ENCODE peak calls at places on chromosomes 7 and 10, in ten cellular contexts. P is SK-N-SH; T is neural crest cell; U is mammary epithelial cell; N is LNCaP clone FGC; Y is hepatocyte; R is CD4-positive, alpha-beta T cell; E is GM13977; D is adrenal gland; F is PC-3. V is an unnamed sample.

GRCh38 chr7:83824214-83824613 is 175.3 kb upstream of the SEMA3E start:
- DNase-seq in P (no peak), E (no peak), N (no peak), Y (no peak), F (peak), U (peak), R (no peak), T (no peak), D (no peak), V (no peak)

GRCh38 chr7:51013218-51013786 is 230.6 kb upstream of the GRB10 start:
- DNase-seq in N (no peak), E (no peak), R (no peak), T (no peak), Y (no peak), P (no peak), F (no peak), U (no peak), D (no peak), V (no peak)

GRCh38 chr10:102230861-102231356 is 4.8 kb downstream of the ELOVL3 start:
- DNase-seq in Y (peak), T (no peak), D (peak), E (peak), P (peak), R (peak), N (no peak), U (no peak), F (no peak), V (peak)

GRCh38 chr7:34759477-34760125 is 101.6 kb downstream of the NPSR1 start:
- DNase-seq in R (no peak), N (no peak), F (peak), Y (peak), E (no peak), T (peak), P (peak), U (peak), D (no peak), V (no peak)

GRCh38 chr7:2037805-2038635 is 194.7 kb downstream of the MAD1L1 start:
- DNase-seq in Y (no peak), E (no peak), U (no peak), N (no peak), R (no peak), D (peak), P (no peak), F (no peak), T (no peak), V (peak)

GRCh38 chr10:80356563-80356999 is at the start of the genes DYDC1 and DYDC2:
- DNase-seq in D (peak), R (peak), E (peak), N (no peak), Y (peak), P (peak), F (no peak), T (peak), U (peak), V (peak)

GRCh38 chr10:22022257-22023051 is 18.9 kb upstream of the DNAJC1 start:
- DNase-seq in E (no peak), T (no peak), U (no peak), P (peak), D (peak), R (peak), Y (peak), F (no peak), N (no peak), V (no peak)

GRCh38 chr10:3741688-3742461 is 43.1 kb downstream of the KLF6 start:
- DNase-seq in U (no peak), F (no peak), N (no peak), Y (no peak), P (no peak), E (no peak), R (no peak), T (no peak), D (no peak), V (no peak)

GRCh38 chr10:25758041-25758457 is 176.0 kb upstream of the MYO3A start:
- DNase-seq in N (peak), R (no peak), D (peak), Y (peak), T (peak), U (no peak), E (peak), F (peak), P (peak), V (no peak)

GRCh38 chr7:132838313-132838712 is 243.6 kb downstream of the CHCHD3 start:
- DNase-seq in U (no peak), T (no peak), D (no peak), E (no peak), P (no peak), Y (no peak), N (no peak), F (no peak), R (no peak), V (no peak)

GRCh38 chr10:114393482-114393881 is 10.8 kb downstream of the AFAP1L2 start:
- DNase-seq in U (peak), D (no peak), Y (no peak), T (no peak), R (no peak), P (no peak), F (peak), N (no peak), E (no peak), V (no peak)

GRCh38 chr10:3755440-3756359 is 29.3 kb downstream of the KLF6 start:
- DNase-seq in Y (peak), D (peak), P (no peak), T (no peak), R (no peak), F (peak), E (no peak), N (no peak), U (no peak), V (no peak)

GRCh38 chr10:78038105-78038504 is 4.4 kb downstream of the RPS24 start:
- DNase-seq in R (no peak), F (peak), U (peak), D (no peak), E (no peak), Y (no peak), P (no peak), N (no peak), T (no peak), V (no peak)

GRCh38 chr10:43128958-43129706 is 9.1 kb upstream of the CSGALNACT2 start:
- DNase-seq in Y (peak), E (peak), N (no peak), U (peak), R (no peak), F (peak), P (peak), D (peak), T (no peak), V (no peak)

GRCh38 chr10:23422003-23422411 is 16.9 kb upstream of the OTUD1 start:
- DNase-seq in F (peak), P (no peak), R (no peak), Y (peak), U (peak), N (no peak), T (no peak), D (peak), E (no peak), V (no peak)

GRCh38 chr10:98104125-98104524 is 30.3 kb upstream of the R3HCC1L start:
- DNase-seq in U (no peak), E (no peak), R (no peak), T (no peak), Y (no peak), F (no peak), D (no peak), P (no peak), N (no peak), V (no peak)

GRCh38 chr10:102540023-102540422 is 36.3 kb downstream of the SUFU start:
- DNase-seq in D (no peak), T (no peak), R (no peak), F (peak), U (no peak), P (peak), Y (peak), E (peak), N (no peak), V (no peak)

GRCh38 chr7:97868788-97869187 is 3.4 kb downstream of the ASNS start:
- DNase-seq in D (no peak), F (no peak), U (no peak), E (no peak), R (no peak), T (no peak), Y (no peak), N (no peak), P (no peak), V (no peak)

GRCh38 chr10:68073631-68074403 is 1.3 kb downstream of the HERC4 start:
- DNase-seq in Y (peak), E (peak), P (no peak), R (no peak), N (no peak), U (peak), D (no peak), T (no peak), F (peak), V (no peak)

DNA sequence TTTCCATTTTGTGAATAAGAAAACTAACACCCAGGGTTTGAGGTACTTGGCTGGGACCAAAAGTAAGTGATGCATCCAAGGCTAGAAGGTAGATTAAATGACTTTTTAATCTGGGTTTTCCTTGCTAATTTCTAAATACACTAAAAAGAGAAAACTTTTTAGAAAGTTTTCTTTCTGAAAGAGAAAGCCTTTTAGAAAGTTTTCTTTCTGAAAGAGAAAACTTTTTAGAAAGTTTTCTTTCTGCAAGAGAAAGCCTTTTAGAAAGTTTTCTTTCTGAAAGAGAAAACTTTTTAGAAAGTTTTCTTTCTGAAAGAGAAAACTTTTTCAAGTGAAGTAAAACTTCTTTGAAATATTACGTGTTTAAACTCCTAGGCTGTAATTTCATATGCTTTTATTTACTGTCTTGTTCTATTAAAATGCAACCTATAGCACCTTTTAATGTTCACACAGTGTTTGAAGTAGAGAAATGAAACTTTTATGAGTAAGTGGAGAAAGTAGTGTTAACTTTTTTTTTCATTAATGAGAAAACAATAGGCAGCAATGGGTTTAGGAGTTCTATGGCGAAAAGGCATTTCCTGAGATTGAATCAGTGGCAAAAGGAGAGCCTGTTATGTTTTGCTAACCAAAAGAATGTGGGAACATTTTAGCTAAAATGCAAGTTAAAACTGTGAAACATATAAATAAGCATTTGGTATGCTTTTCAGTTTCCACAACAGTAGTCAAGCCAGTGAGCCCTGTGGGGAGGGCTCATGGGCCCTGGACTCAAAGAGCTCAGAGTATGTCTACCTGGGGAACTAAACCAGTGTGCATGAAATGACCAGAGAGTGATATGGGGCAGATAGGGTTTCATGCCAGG is 103.7 kb downstream of the RBM20 start:
- DNase-seq in R (no peak), P (no peak), N (no peak), Y (no peak), U (peak), F (no peak), D (no peak), T (no peak), E (no peak), V (no peak)
- TF ChIP-seq CTCF in R (no peak), P (no peak), N (no peak), Y (no peak), U (no peak), F (no peak), D (no peak), T (no peak), E (no peak), V (no peak)

GRCh38 chr7:87566311-87566710 is 34.4 kb downstream of the ABCB1 start:
- DNase-seq in D (no peak), P (no peak), Y (no peak), F (no peak), T (no peak), E (no peak), N (no peak), U (no peak), R (no peak), V (no peak)

GRCh38 chr7:87567052-87567451 is 33.6 kb downstream of the ABCB1 start:
- DNase-seq in R (no peak), P (no peak), T (no peak), U (no peak), D (no peak), E (no peak), Y (no peak), F (no peak), N (no peak), V (no peak)

GRCh38 chr7:87561702-87562101 is 39.0 kb downstream of the ABCB1 start:
- DNase-seq in U (no peak), T (no peak), D (no peak), Y (no peak), R (no peak), N (no peak), F (no peak), E (no peak), P (no peak), V (no peak)

GRCh38 chr7:87565877-87566276 is 34.8 kb downstream of the ABCB1 start:
- DNase-seq in D (no peak), F (no peak), T (no peak), U (no peak), R (no peak), E (no peak), Y (no peak), N (no peak), P (no peak), V (no peak)

DNA sequence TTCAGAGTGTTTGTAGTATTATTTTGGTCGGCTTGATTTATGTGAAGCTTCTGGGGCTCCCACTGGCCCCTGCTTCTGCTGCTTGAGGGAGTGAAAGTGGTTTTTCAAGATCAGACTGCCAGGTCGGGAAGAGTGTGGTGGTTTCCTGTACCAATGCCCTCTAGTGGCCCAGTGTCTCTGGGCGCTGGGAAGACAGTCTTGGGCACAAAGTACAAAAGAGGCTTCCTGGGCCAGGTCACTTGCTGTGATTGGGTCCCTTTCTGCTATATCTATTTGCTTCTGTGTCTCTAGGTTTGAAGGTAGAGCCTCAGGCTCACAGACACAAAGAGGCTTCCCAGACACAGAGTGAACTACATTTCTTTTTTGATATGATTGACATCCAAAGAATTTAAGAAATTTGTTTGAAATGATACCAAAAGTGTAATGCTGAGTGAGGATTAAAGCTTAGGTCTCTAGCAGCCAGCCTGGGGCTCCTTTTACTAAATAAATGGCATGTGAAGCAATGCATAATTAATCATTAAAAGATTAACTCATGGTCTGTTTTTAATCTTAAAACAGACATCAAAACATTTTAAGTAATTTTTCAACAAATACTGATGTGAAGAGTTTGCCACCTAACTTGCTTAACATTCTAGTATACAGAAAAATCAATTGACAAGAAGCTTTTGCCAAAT is 36.3 kb downstream of the ABCB1 start:
- DNase-seq in P (peak), N (peak), U (peak), D (peak), Y (peak), R (peak), T (peak), E (peak), F (peak), V (peak)
- TF ChIP-seq CTCF in P (peak), N (peak), U (peak), D (peak), Y (peak), R (peak), T (peak), E (peak), F (peak), V (no peak)

GRCh38 chr10:49160110-49160509 is 26.3 kb upstream of the FAM170B start:
- DNase-seq in Y (no peak), D (no peak), T (no peak), N (no peak), R (no peak), F (no peak), E (no peak), P (no peak), U (no peak), V (no peak)

GRCh38 chr10:49160814-49161213 is 27.0 kb upstream of the FAM170B start:
- DNase-seq in T (no peak), D (no peak), U (no peak), N (no peak), Y (no peak), F (no peak), P (no peak), E (no peak), R (no peak), V (no peak)

GRCh38 chr10:49162063-49162462 is 26.1 kb downstream of the TMEM273 start:
- DNase-seq in D (no peak), T (no peak), Y (no peak), F (no peak), R (no peak), E (no peak), N (no peak), P (no peak), U (no peak), V (no peak)

GRCh38 chr10:49162761-49163160 is 25.4 kb downstream of the TMEM273 start:
- DNase-seq in D (no peak), P (no peak), U (no peak), Y (no peak), E (no peak), F (no peak), N (no peak), R (no peak), T (no peak), V (no peak)

DNA sequence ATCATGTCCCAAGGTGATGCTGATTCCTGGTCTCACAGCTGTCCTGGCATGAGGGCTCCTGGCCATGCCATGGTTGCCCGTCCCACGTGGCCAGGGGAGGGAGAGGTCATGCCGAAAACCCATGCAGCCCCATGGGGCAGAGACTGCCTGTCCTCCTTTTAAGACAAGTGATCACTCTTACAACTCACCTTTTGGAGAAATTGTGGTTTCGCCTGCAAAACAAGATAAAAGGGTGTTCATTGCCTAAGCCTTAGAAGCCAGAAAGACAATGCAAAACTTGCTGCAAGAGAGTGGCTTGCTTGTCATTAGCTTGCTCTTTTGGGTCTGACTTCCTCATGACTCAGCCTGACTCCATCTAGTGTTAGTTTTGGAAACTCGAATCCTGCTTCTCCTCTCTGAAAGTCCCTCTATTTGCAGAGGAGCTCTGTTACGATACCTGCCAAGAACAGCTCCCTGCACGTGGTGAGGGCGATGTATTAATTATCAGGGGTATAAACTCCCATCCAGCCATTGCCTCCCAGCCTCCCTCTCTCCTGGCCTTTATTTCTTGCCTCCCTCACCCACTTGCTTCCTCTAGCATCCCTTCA is 26.7 kb downstream of the TMEM273 start:
- DNase-seq in D (no peak), U (peak), T (no peak), P (no peak), R (no peak), F (peak), Y (peak), E (no peak), N (peak), V (no peak)
- TF ChIP-seq CTCF in D (peak), U (peak), T (peak), P (no peak), R (no peak), F (peak), Y (peak), E (peak), N (peak), V (no peak)

GRCh38 chr7:42744746-42745145 is 167.1 kb downstream of the C7orf25 start:
- DNase-seq in T (no peak), D (no peak), R (no peak), F (no peak), E (no peak), Y (no peak), P (no peak), U (no peak), N (no peak), V (no peak)

GRCh38 chr7:42742321-42742720 is 169.5 kb downstream of the C7orf25 start:
- DNase-seq in Y (no peak), U (no peak), T (no peak), F (no peak), P (no peak), E (no peak), D (no peak), N (no peak), R (no peak), V (no peak)

GRCh38 chr7:42747073-42747472 is 164.8 kb downstream of the C7orf25 start:
- DNase-seq in F (no peak), T (no peak), Y (no peak), D (no peak), P (no peak), N (no peak), U (no peak), R (no peak), E (no peak), V (no peak)

GRCh38 chr7:42746226-42746625 is 165.6 kb downstream of the C7orf25 start:
- DNase-seq in P (no peak), R (no peak), T (no peak), D (no peak), N (no peak), U (no peak), Y (no peak), F (no peak), E (no peak), V (no peak)

DNA sequence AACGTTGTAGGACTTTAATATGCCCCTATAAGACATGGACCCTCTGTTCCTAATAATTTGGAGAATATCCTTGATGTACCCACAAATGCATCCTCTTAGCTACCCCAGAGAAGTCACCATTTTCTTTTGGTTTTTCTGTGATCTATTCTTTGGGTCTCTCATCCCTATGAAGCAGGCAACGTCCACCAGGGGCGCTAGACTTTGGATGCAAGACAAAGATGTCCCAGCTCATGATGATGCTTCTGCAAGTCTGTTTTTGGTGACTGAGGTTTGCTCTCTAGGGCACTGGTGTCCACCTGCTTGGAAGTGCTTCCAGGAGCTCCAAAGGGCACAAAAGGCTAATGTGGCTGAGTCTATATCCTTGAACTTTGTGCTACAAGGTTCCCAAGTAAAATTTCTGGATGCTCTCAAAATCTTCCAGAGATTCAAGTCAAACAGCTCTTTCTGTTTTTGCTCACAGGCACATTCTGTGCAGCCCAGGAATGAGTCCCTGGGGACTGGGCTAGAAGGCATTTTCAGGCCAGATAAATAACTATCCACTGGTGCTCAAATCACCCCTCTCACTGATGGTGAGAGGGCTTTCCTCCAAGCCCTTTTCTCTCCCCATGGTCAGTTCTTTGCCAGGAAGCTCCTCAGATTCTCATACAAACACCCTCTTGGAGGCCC is 166.4 kb downstream of the C7orf25 start:
- DNase-seq in U (no peak), R (no peak), D (peak), E (no peak), T (peak), Y (peak), P (peak), F (peak), N (no peak), V (no peak)
- TF ChIP-seq CTCF in U (peak), R (peak), D (peak), E (peak), T (peak), Y (peak), P (peak), F (peak), N (peak), V (peak)

GRCh38 chr7:127782075-127782474 is 130.1 kb downstream of the SND1 start:
- DNase-seq in U (no peak), E (no peak), Y (no peak), T (no peak), R (no peak), N (no peak), F (no peak), D (no peak), P (peak), V (no peak)

GRCh38 chr7:127786184-127786583 is 134.2 kb downstream of the SND1 start:
- DNase-seq in E (no peak), D (no peak), Y (no peak), U (no peak), F (no peak), P (no peak), T (no peak), N (no peak), R (no peak), V (no peak)

GRCh38 chr7:127780489-127780888 is 128.5 kb downstream of the SND1 start:
- DNase-seq in P (no peak), T (no peak), N (no peak), U (no peak), D (no peak), R (no peak), Y (no peak), F (no peak), E (no peak), V (no peak)

GRCh38 chr7:127782550-127783266 is 130.7 kb downstream of the SND1 start:
- DNase-seq in E (no peak), N (no peak), D (no peak), F (no peak), P (peak), Y (no peak), T (no peak), U (no peak), R (no peak), V (no peak)

GRCh38 chr7:127783267-127783559 is 131.2 kb downstream of the SND1 start:
- DNase-seq in F (no peak), E (no peak), N (no peak), P (peak), D (no peak), T (no peak), Y (no peak), U (no peak), R (no peak), V (no peak)
- TF ChIP-seq CTCF in F (no peak), E (no peak), N (no peak), P (no peak), D (no peak), T (no peak), Y (no peak), U (no peak), R (no peak), V (no peak)

V was measured in mesothelial cell of epicardium.